ENCODE peak calls at places on chromosomes 2 and 18, in seven cellular contexts. One of them, this sample, is unnamed.

GRCh38 chr2:202005272-202005887 is 28.3 kb upstream of the FZD7 start:
- DNase-seq in progenitor cell of endocrine pancreas: no peak
- DNase-seq in psoas muscle: no peak
- DNase-seq in NCI-H1417: no peak
- DNase-seq in memory B cell: no peak
- DNase-seq in hippocampal formation: no peak
- DNase-seq in left kidney: no peak
- DNase-seq in this sample: no peak

GRCh38 chr18:9410515-9410914 is 64.8 kb upstream of the RALBP1 start:
- DNase-seq in progenitor cell of endocrine pancreas: no peak
- DNase-seq in psoas muscle: no peak
- DNase-seq in NCI-H1417: no peak
- DNase-seq in memory B cell: no peak
- DNase-seq in hippocampal formation: no peak
- DNase-seq in left kidney: no peak
- DNase-seq in this sample: no peak

GRCh38 chr2:73031725-73032701 is 39.5 kb downstream of the SFXN5 start:
- DNase-seq in progenitor cell of endocrine pancreas: no peak
- DNase-seq in psoas muscle: no peak
- DNase-seq in NCI-H1417: no peak
- DNase-seq in memory B cell: no peak
- DNase-seq in hippocampal formation: no peak
- DNase-seq in left kidney: no peak
- DNase-seq in this sample: no peak

GRCh38 chr2:239078128-239078924 is 230.4 kb downstream of the TWIST2 start:
- DNase-seq in progenitor cell of endocrine pancreas: no peak
- DNase-seq in psoas muscle: no peak
- DNase-seq in NCI-H1417: no peak
- DNase-seq in memory B cell: no peak
- DNase-seq in hippocampal formation: no peak
- DNase-seq in left kidney: no peak
- DNase-seq in this sample: no peak

GRCh38 chr18:48817021-48817461 is 133.7 kb downstream of the SMAD7 start:
- DNase-seq in progenitor cell of endocrine pancreas: no peak
- DNase-seq in psoas muscle: peak; percentile 46
- DNase-seq in NCI-H1417: no peak
- DNase-seq in memory B cell: no peak
- DNase-seq in hippocampal formation: no peak
- DNase-seq in left kidney: no peak
- DNase-seq in this sample: peak; percentile 15

GRCh38 chr2:190805843-190806242 is 74.8 kb upstream of the GLS start:
- DNase-seq in progenitor cell of endocrine pancreas: no peak
- DNase-seq in psoas muscle: no peak
- DNase-seq in NCI-H1417: no peak
- DNase-seq in memory B cell: no peak
- DNase-seq in hippocampal formation: no peak
- DNase-seq in left kidney: no peak
- DNase-seq in this sample: no peak

GRCh38 chr2:227406177-227407031 is 18.7 kb upstream of the SCYGR1 start:
- DNase-seq in progenitor cell of endocrine pancreas: peak; percentile 14
- DNase-seq in psoas muscle: no peak
- DNase-seq in NCI-H1417: peak; percentile 58
- DNase-seq in memory B cell: no peak
- DNase-seq in hippocampal formation: peak; percentile 39
- DNase-seq in left kidney: peak; percentile 94
- DNase-seq in this sample: no peak

GRCh38 chr2:124027182-124027581 is 2.1 kb downstream of the CNTNAP5 start:
- DNase-seq in progenitor cell of endocrine pancreas: no peak
- DNase-seq in psoas muscle: no peak
- DNase-seq in NCI-H1417: no peak
- DNase-seq in memory B cell: no peak
- DNase-seq in hippocampal formation: no peak
- DNase-seq in left kidney: peak; percentile 81
- DNase-seq in this sample: no peak

GRCh38 chr2:189267491-189267890 is 87.9 kb upstream of the COL5A2 start:
- DNase-seq in progenitor cell of endocrine pancreas: no peak
- DNase-seq in psoas muscle: no peak
- DNase-seq in NCI-H1417: no peak
- DNase-seq in memory B cell: no peak
- DNase-seq in hippocampal formation: no peak
- DNase-seq in left kidney: no peak
- DNase-seq in this sample: no peak

GRCh38 chr2:217616936-217617335 is 385.9 kb downstream of the TNS1 start:
- DNase-seq in progenitor cell of endocrine pancreas: no peak
- DNase-seq in psoas muscle: no peak
- DNase-seq in NCI-H1417: no peak
- DNase-seq in memory B cell: no peak
- DNase-seq in hippocampal formation: no peak
- DNase-seq in left kidney: no peak
- DNase-seq in this sample: no peak

GRCh38 chr2:104853926-104854506 is at the start of gene POU3F3:
- DNase-seq in progenitor cell of endocrine pancreas: no peak
- DNase-seq in psoas muscle: peak; percentile 73
- DNase-seq in NCI-H1417: peak; percentile 72
- DNase-seq in memory B cell: no peak
- DNase-seq in hippocampal formation: peak; percentile 99
- DNase-seq in left kidney: peak; percentile 98
- DNase-seq in this sample: no peak

GRCh38 chr2:177622516-177622915 is 229.9 kb downstream of the AGPS start:
- DNase-seq in progenitor cell of endocrine pancreas: peak; percentile 15
- DNase-seq in psoas muscle: no peak
- DNase-seq in NCI-H1417: no peak
- DNase-seq in memory B cell: no peak
- DNase-seq in hippocampal formation: no peak
- DNase-seq in left kidney: peak; percentile 80
- DNase-seq in this sample: no peak

GRCh38 chr2:240159251-240159839 is 18.9 kb upstream of the OTOS start:
- DNase-seq in progenitor cell of endocrine pancreas: no peak
- DNase-seq in psoas muscle: peak; percentile 10
- DNase-seq in NCI-H1417: no peak
- DNase-seq in memory B cell: no peak
- DNase-seq in hippocampal formation: no peak
- DNase-seq in left kidney: no peak
- DNase-seq in this sample: no peak

GRCh38 chr18:61901334-61901986 is 8.7 kb upstream of the RNF152 start:
- DNase-seq in progenitor cell of endocrine pancreas: peak; percentile 32
- DNase-seq in psoas muscle: no peak
- DNase-seq in NCI-H1417: peak; percentile 64
- DNase-seq in memory B cell: peak; percentile 19
- DNase-seq in hippocampal formation: peak; percentile 2
- DNase-seq in left kidney: peak; percentile 77
- DNase-seq in this sample: no peak

GRCh38 chr18:39453882-39454281 is 1888.3 kb upstream of the CELF4 start:
- DNase-seq in progenitor cell of endocrine pancreas: no peak
- DNase-seq in psoas muscle: no peak
- DNase-seq in NCI-H1417: no peak
- DNase-seq in memory B cell: no peak
- DNase-seq in hippocampal formation: no peak
- DNase-seq in left kidney: peak; percentile 31
- DNase-seq in this sample: no peak

GRCh38 chr18:68865021-68865420 is 67.1 kb downstream of the CCDC102B start:
- DNase-seq in progenitor cell of endocrine pancreas: no peak
- DNase-seq in psoas muscle: no peak
- DNase-seq in NCI-H1417: no peak
- DNase-seq in memory B cell: no peak
- DNase-seq in hippocampal formation: no peak
- DNase-seq in left kidney: no peak
- DNase-seq in this sample: no peak